ENCODE peak calls at places on chromosomes 12 and 14, in five cellular contexts. S, V, I, G and X are unnamed samples.

GRCh38 chr12:123449103-123449736 is 8.7 kb upstream of the SNRNP35 start:
- DNase-seq in S (no peak), V (no peak), I (no peak), G (no peak), X (no peak)

GRCh38 chr14:61300209-61300608 is 19.1 kb upstream of the TMEM30B start:
- DNase-seq in S (no peak), V (no peak), I (no peak), G (no peak), X (no peak)

GRCh38 chr14:93764211-93764659 is 24.1 kb downstream of the PRIMA1 start:
- DNase-seq in S (no peak), V (no peak), I (no peak), G (no peak), X (peak; percentile 2)

GRCh38 chr12:2776129-2776806 is 18.5 kb upstream of the FKBP4 start:
- DNase-seq in S (no peak), V (no peak), I (no peak), G (no peak), X (no peak)

GRCh38 chr14:38958589-38958988 is 144.4 kb downstream of the SEC23A start:
- DNase-seq in S (no peak), V (no peak), I (no peak), G (no peak), X (no peak)

GRCh38 chr14:104681689-104682074 is 7.7 kb upstream of the INF2 start:
- DNase-seq in S (peak; percentile 91), V (no peak), I (no peak), G (peak; percentile 84), X (peak; percentile 85)

GRCh38 chr12:25071366-25071765 is 122.5 kb upstream of the BCAT1 start:
- DNase-seq in S (no peak), V (no peak), I (no peak), G (no peak), X (no peak)

GRCh38 chr12:49188916-49189367 is at the start of gene TUBA1A:
- DNase-seq in S (peak; percentile 95), V (peak; percentile 96), I (peak; percentile 90), G (peak; percentile 94), X (peak; percentile 84)

GRCh38 chr12:1747609-1748008 is 56.7 kb downstream of the ADIPOR2 start:
- DNase-seq in S (no peak), V (no peak), I (no peak), G (no peak), X (no peak)

GRCh38 chr14:20436363-20436755 is 393 bp upstream of the KLHL33 start:
- DNase-seq in S (no peak), V (no peak), I (no peak), G (no peak), X (no peak)

GRCh38 chr14:73720636-73721035 is 6.5 kb upstream of the PNMA1 start:
- DNase-seq in S (no peak), V (no peak), I (no peak), G (no peak), X (no peak)

GRCh38 chr14:95067526-95067925 is 89.8 kb downstream of the DICER1 start:
- DNase-seq in S (no peak), V (no peak), I (no peak), G (no peak), X (no peak)

GRCh38 chr14:97274626-97275025 is 477.4 kb downstream of the VRK1 start:
- DNase-seq in S (no peak), V (no peak), I (no peak), G (no peak), X (no peak)

GRCh38 chr14:55671641-55672040 is 91.6 kb downstream of the KTN1 start:
- DNase-seq in S (no peak), V (no peak), I (no peak), G (no peak), X (no peak)

GRCh38 chr12:3247596-3248270 is 170.6 kb downstream of the TSPAN9 start:
- DNase-seq in S (no peak), V (no peak), I (no peak), G (no peak), X (no peak)

GRCh38 chr14:97644365-97644764 is 847.2 kb downstream of the VRK1 start:
- DNase-seq in S (no peak), V (no peak), I (no peak), G (no peak), X (no peak)

GRCh38 chr14:33435911-33436310 is 497.2 kb downstream of the NPAS3 start:
- DNase-seq in S (no peak), V (no peak), I (no peak), G (no peak), X (no peak)

GRCh38 chr12:124391340-124392261 is 96.7 kb downstream of the RFLNA start:
- DNase-seq in S (no peak), V (peak; percentile 10), I (no peak), G (peak; percentile 71), X (no peak)

GRCh38 chr14:71408362-71409035 is 501.2 kb downstream of the PCNX1 start:
- DNase-seq in S (no peak), V (no peak), I (no peak), G (no peak), X (no peak)

GRCh38 chr12:75315518-75315917 is 14.6 kb downstream of the CAPS2 start:
- DNase-seq in S (no peak), V (no peak), I (no peak), G (no peak), X (no peak)

GRCh38 chr12:120887253-120888043 is 16.7 kb downstream of the SPPL3 start:
- DNase-seq in S (no peak), V (no peak), I (no peak), G (no peak), X (no peak)

GRCh38 chr12:20455001-20455706 is 86.8 kb downstream of the PDE3A start:
- DNase-seq in S (no peak), V (no peak), I (no peak), G (no peak), X (no peak)

GRCh38 chr12:118052324-118053070 is 8.5 kb downstream of the WSB2 start:
- DNase-seq in S (peak; percentile 98), V (no peak), I (no peak), G (peak; percentile 85), X (peak; percentile 99)

DNA sequence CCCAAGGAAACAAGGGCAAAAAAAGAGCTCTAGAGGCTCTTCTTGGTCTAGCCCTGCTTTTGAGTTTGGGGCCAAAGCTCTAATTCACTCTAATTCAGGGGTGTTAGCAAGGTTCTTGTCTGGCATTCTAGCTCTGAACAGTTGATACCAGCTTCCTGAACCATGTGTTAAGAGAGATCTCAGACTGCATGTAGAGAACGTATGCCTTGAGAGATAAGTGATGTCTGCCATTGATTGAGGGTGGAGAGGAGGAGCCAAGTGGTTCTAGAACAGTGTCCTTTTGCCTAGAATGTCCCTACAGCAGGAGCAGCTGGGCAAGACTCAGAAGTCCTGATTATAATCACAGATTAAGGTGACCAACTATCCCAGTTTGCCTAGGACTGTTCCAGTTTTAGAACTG is 18.2 kb upstream of the POC1B start:
- DNase-seq in S (no peak), V (no peak), I (no peak), G (no peak), X (no peak)
- H3K27ac ChIP-seq in S (peak overlapping the region; percentile 66), V (no peak overlapping the region), I (no peak overlapping the region), G (no peak overlapping the region), X (no peak overlapping the region)

GRCh38 chr12:113105606-113106271 is 29.8 kb downstream of the RASAL1 start:
- DNase-seq in S (no peak), V (no peak), I (no peak), G (no peak), X (no peak)
- H3K4me1 ChIP-seq in S (no peaks in the 10 kb centered on the region), V (peaks cover 12% of the 10 kb centered on the region), I (peaks cover 10% of the 10 kb centered on the region), G (peaks cover 3% of the 10 kb centered on the region), X (no peaks in the 10 kb centered on the region)

DNA sequence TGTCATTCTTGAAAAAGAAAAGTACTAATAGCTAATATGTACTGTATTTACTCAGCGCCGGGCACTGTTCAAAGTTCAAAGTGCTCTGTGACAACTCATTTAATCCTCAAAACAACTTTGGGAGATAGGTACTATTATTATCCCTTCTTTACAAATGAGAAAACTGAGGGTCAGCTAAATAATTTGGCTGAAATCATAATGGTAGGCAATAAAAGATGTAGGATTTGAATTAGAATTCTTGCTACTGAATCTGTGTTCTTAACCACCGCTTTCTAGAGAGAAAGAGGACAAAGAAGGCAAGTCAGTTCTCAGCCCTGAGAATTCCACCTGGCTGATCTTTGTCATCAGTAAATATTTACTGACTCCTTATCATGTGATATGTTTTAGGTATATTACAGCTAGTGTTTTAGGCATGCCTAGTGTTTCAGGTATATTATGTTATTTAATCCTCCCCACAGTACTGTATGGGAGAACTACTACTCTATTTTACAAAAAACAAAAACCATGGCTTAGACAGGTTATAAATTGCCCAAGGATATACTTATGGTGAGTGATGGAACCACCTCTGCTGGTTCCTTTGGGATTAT is 205.7 kb upstream of the GZMB start:
- DNase-seq in S (no peak), V (no peak), I (no peak), G (no peak), X (peak; percentile 78)
- H3K27ac ChIP-seq in S (no peak overlapping the region), V (no peak overlapping the region), I (no peak overlapping the region), G (no peak overlapping the region), X (no peak overlapping the region)

DNA sequence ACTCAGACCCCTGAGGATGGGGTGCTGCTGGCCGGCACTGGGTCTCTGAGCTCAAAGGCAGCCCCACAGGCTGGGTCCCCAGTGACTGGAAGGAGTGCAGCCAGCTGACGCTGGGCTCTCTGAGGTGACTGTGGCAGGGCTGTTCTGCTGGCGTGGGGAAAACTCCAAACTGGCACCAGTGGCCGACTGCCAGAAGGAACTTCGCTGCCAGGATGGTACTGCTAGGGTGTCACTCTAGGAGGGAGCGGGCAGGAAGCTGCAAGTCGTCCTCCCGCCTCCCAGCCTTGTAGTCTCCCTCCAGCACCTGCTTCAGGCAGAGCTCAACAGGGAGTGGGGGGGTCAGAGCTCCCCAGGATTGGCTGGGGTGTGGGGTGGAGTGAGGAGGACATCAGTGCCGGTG is 41.3 kb downstream of the CDC42BPB start:
- DNase-seq in S (no peak), V (no peak), I (no peak), G (no peak), X (no peak)
- H3K4me1 ChIP-seq in S (peaks cover 25% of the 10 kb centered on the region), V (no peaks in the 10 kb centered on the region), I (no peaks in the 10 kb centered on the region), G (peaks cover 17% of the 10 kb centered on the region), X (no peaks in the 10 kb centered on the region)

GRCh38 chr12:26286186-26286585 is 90.8 kb downstream of the SSPN start:
- DNase-seq in S (no peak), V (no peak), I (no peak), G (no peak), X (no peak)

GRCh38 chr12:26283617-26284016 is 88.2 kb downstream of the SSPN start:
- DNase-seq in S (no peak), V (no peak), I (no peak), G (no peak), X (no peak)

GRCh38 chr12:26287666-26288408 is 92.5 kb downstream of the SSPN start:
- DNase-seq in S (no peak), V (no peak), I (no peak), G (no peak), X (no peak)

GRCh38 chr12:26283046-26283445 is 87.7 kb downstream of the SSPN start:
- DNase-seq in S (no peak), V (no peak), I (no peak), G (no peak), X (no peak)

GRCh38 chr12:26285401-26285800 is 90.0 kb downstream of the SSPN start:
- DNase-seq in S (no peak), V (no peak), I (no peak), G (no peak), X (no peak)
- H3K27ac ChIP-seq in S (no peak overlapping the region), V (no peak overlapping the region), I (no peak overlapping the region), G (no peak overlapping the region), X (no peak overlapping the region)

GRCh38 chr12:109461846-109462766 is 15.0 kb downstream of the KCTD10 start:
- DNase-seq in S (peak; percentile 27), V (no peak), I (no peak), G (peak; percentile 83), X (peak; percentile 15)
- H3K4me1 ChIP-seq in S (peaks cover 39% of the 10 kb centered on the region), V (peaks cover 14% of the 10 kb centered on the region), I (peaks cover 29% of the 10 kb centered on the region), G (peaks cover 57% of the 10 kb centered on the region), X (peaks cover 19% of the 10 kb centered on the region)